ENCODE peak calls at places on chromosome 16, in eight cellular contexts. F, R, C, A, Q, Z, D and I are unnamed samples. For H3K4me1, the result is how much of the 10 kb centered on the place peaks cover.

GRCh38 chr16:8047711-8048110 is 542.6 kb downstream of the TMEM114 start:
- DNase-seq in F (no peak), R (no peak), C (no peak), A (no peak), Q (no peak), Z (no peak), D (no peak), I (no peak)

GRCh38 chr16:68188170-68188569 is 47.8 kb downstream of the ESRP2 start:
- DNase-seq in F (no peak), R (no peak), C (no peak), A (no peak), Q (no peak), Z (no peak), D (no peak), I (no peak)

GRCh38 chr16:1812732-1813163 is 13.9 kb downstream of the HAGH start:
- DNase-seq in F (peak), R (peak), C (peak), A (peak), Q (peak), Z (peak), D (peak), I (no peak)

GRCh38 chr16:89805136-89805905 is 11.1 kb downstream of the FANCA start:
- DNase-seq in F (no peak), R (no peak), C (no peak), A (no peak), Q (no peak), Z (no peak), D (no peak), I (no peak)

GRCh38 chr16:1215574-1216295 is 9.3 kb downstream of the TPSG1 start:
- DNase-seq in F (no peak), R (no peak), C (no peak), A (no peak), Q (no peak), Z (no peak), D (no peak), I (no peak)

GRCh38 chr16:49012961-49013726 is 268.5 kb downstream of the CBLN1 start:
- DNase-seq in F (no peak), R (no peak), C (peak), A (no peak), Q (no peak), Z (no peak), D (peak), I (no peak)

GRCh38 chr16:81601601-81602251 is 157.1 kb downstream of the CMIP start:
- DNase-seq in F (no peak), R (peak), C (no peak), A (no peak), Q (no peak), Z (no peak), D (no peak), I (no peak)

GRCh38 chr16:68079616-68080344 is 5.4 kb upstream of the NFATC3 start:
- DNase-seq in F (no peak), R (no peak), C (peak), A (peak), Q (peak), Z (no peak), D (peak), I (peak)

GRCh38 chr16:89442990-89443726 is 47.2 kb downstream of the ANKRD11 start:
- DNase-seq in F (peak), R (peak), C (peak), A (peak), Q (no peak), Z (peak), D (peak), I (no peak)

GRCh38 chr16:24525970-24526559 is 13.3 kb upstream of the RBBP6 start:
- DNase-seq in F (peak), R (peak), C (no peak), A (no peak), Q (no peak), Z (no peak), D (no peak), I (no peak)

GRCh38 chr16:87552772-87553171 is 49.5 kb upstream of the JPH3 start:
- DNase-seq in F (no peak), R (no peak), C (no peak), A (no peak), Q (no peak), Z (no peak), D (no peak), I (no peak)

GRCh38 chr16:88469615-88470395 is 16.7 kb downstream of the ZFPM1 start:
- DNase-seq in F (no peak), R (no peak), C (no peak), A (no peak), Q (no peak), Z (no peak), D (no peak), I (no peak)

GRCh38 chr16:79380990-79381389 is 219.5 kb downstream of the MAF start:
- DNase-seq in F (no peak), R (no peak), C (no peak), A (no peak), Q (no peak), Z (no peak), D (no peak), I (no peak)

GRCh38 chr16:53770641-53771040 is 66.7 kb downstream of the FTO start:
- DNase-seq in F (no peak), R (no peak), C (no peak), A (no peak), Q (no peak), Z (no peak), D (no peak), I (no peak)

GRCh38 chr16:49343291-49343690 is 30.3 kb upstream of the C16orf78 start:
- DNase-seq in F (no peak), R (no peak), C (no peak), A (no peak), Q (no peak), Z (no peak), D (no peak), I (no peak)

GRCh38 chr16:66521951-66522771 is 27.8 kb downstream of the TK2 start:
- DNase-seq in F (no peak), R (no peak), C (peak), A (peak), Q (peak), Z (peak), D (no peak), I (no peak)

GRCh38 chr16:8949536-8950418 is 13.9 kb downstream of the USP7 start:
- DNase-seq in F (no peak), R (no peak), C (no peak), A (no peak), Q (no peak), Z (no peak), D (no peak), I (no peak)

GRCh38 chr16:75260856-75261589 is 9.6 kb upstream of the BCAR1 start:
- DNase-seq in F (no peak), R (no peak), C (no peak), A (no peak), Q (no peak), Z (no peak), D (no peak), I (no peak)

GRCh38 chr16:58032710-58033293 is 7.2 kb downstream of the MMP15 start:
- DNase-seq in F (no peak), R (no peak), C (peak), A (no peak), Q (peak), Z (no peak), D (no peak), I (no peak)

GRCh38 chr16:521381-522210 is 5.9 kb upstream of the CAPN15 start:
- DNase-seq in F (no peak), R (no peak), C (no peak), A (no peak), Q (no peak), Z (no peak), D (no peak), I (no peak)

GRCh38 chr16:75116081-75116910 is at the start of gene LDHD:
- DNase-seq in F (peak), R (peak), C (peak), A (peak), Q (peak), Z (peak), D (peak), I (peak)

GRCh38 chr16:19589771-19590302 is 34.3 kb downstream of the VPS35L start:
- DNase-seq in F (peak), R (no peak), C (no peak), A (no peak), Q (no peak), Z (no peak), D (no peak), I (no peak)

GRCh38 chr16:31006086-31006385 is 4.4 kb downstream of the STX1B start:
- DNase-seq in F (no peak), R (no peak), C (no peak), A (no peak), Q (no peak), Z (no peak), D (no peak), I (no peak)

GRCh38 chr16:4071686-4072561 is 44.3 kb downstream of the ADCY9 start:
- DNase-seq in F (no peak), R (no peak), C (peak), A (no peak), Q (no peak), Z (no peak), D (peak), I (no peak)

GRCh38 chr16:4576008-4576407 is 19.9 kb downstream of the C16orf96 start:
- DNase-seq in F (no peak), R (no peak), C (no peak), A (no peak), Q (no peak), Z (no peak), D (no peak), I (no peak)

GRCh38 chr16:89507834-89508590 is at the start of gene SPG7:
- DNase-seq in F (peak), R (peak), C (peak), A (peak), Q (peak), Z (peak), D (peak), I (peak)

GRCh38 chr16:12545292-12545610 is 258.4 kb downstream of the CPPED1 start:
- DNase-seq in F (no peak), R (no peak), C (no peak), A (no peak), Q (no peak), Z (no peak), D (no peak), I (no peak)

GRCh38 chr16:28090646-28091377 is 27.3 kb upstream of the GSG1L start:
- DNase-seq in F (no peak), R (no peak), C (no peak), A (peak), Q (no peak), Z (no peak), D (no peak), I (no peak)

GRCh38 chr16:89155184-89155679 is 16.3 kb upstream of the CDH15 start:
- DNase-seq in F (no peak), R (peak), C (peak), A (no peak), Q (no peak), Z (no peak), D (peak), I (peak)

GRCh38 chr16:81810894-81811538 is 31.9 kb downstream of the PLCG2 start:
- DNase-seq in F (no peak), R (no peak), C (no peak), A (no peak), Q (no peak), Z (no peak), D (no peak), I (no peak)

GRCh38 chr16:79690159-79690558 is 89.6 kb upstream of the MAF start:
- DNase-seq in F (no peak), R (no peak), C (no peak), A (no peak), Q (no peak), Z (no peak), D (no peak), I (no peak)

GRCh38 chr16:54204756-54205155 is 81.8 kb downstream of the IRX3 start:
- DNase-seq in F (no peak), R (no peak), C (no peak), A (no peak), Q (no peak), Z (no peak), D (peak), I (no peak)

GRCh38 chr16:26856271-26856670 is 210.5 kb upstream of the C16orf82 start:
- DNase-seq in F (no peak), R (no peak), C (no peak), A (no peak), Q (no peak), Z (no peak), D (no peak), I (no peak)

GRCh38 chr16:9594961-9595360 is 503.5 kb downstream of the HAPSTR1 start:
- DNase-seq in F (no peak), R (no peak), C (no peak), A (no peak), Q (no peak), Z (no peak), D (no peak), I (no peak)

GRCh38 chr16:29943846-29944669 is 17.8 kb upstream of the TMEM219 start:
- DNase-seq in F (peak), R (peak), C (no peak), A (no peak), Q (no peak), Z (peak), D (peak), I (no peak)

GRCh38 chr16:88811600-88811849 is 203 bp downstream of the APRT start:
- DNase-seq in F (no peak), R (no peak), C (no peak), A (no peak), Q (no peak), Z (no peak), D (no peak), I (no peak)

GRCh38 chr16:27145630-27146029 is 57.7 kb upstream of the KDM8 start:
- DNase-seq in F (no peak), R (no peak), C (no peak), A (no peak), Q (no peak), Z (no peak), D (no peak), I (no peak)

GRCh38 chr16:2239231-2239675 is 3.0 kb downstream of the DNASE1L2 start:
- DNase-seq in F (no peak), R (no peak), C (no peak), A (no peak), Q (no peak), Z (no peak), D (no peak), I (no peak)

GRCh38 chr16:51440096-51440495 is 289.0 kb upstream of the SALL1 start:
- DNase-seq in F (no peak), R (no peak), C (no peak), A (no peak), Q (no peak), Z (no peak), D (no peak), I (no peak)

GRCh38 chr16:69501956-69502457 is 63.8 kb upstream of the NFAT5 start:
- DNase-seq in F (no peak), R (no peak), C (no peak), A (no peak), Q (no peak), Z (no peak), D (no peak), I (no peak)
- TF ChIP-seq POLR2A in F (no peak), R (no peak), C (no peak), A (no peak), Q (no peak), Z (no peak), D (no peak), I (no peak)

DNA sequence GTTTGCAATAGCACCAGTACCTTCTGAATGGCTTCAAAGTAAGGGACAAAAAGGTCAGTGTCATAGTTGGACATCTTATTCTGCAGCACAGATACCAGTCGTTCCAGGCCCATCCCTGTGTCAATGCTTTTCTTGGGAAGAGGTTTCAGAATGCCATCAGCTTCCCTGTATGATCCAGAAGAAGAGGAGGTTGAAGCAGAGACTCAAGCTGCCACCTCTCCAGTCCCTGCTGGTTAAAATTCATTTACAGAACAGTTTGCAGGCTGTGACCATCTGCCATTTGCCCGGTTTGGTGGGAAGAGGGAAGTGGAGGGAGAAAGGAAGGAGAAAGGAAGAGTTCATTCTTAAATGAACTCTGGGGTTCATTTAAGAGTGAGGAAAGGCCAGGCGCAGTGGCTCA is 18.4 kb upstream of the EXOSC6 start:
- DNase-seq in F (no peak), R (no peak), C (no peak), A (peak), Q (no peak), Z (no peak), D (peak), I (no peak)
- H3K4me3 ChIP-seq in F (no peak), R (no peak), C (no peak), A (no peak), Q (no peak), Z (no peak), D (no peak), I (no peak)

GRCh38 chr16:17019366-17019765 is 451.4 kb downstream of the XYLT1 start:
- DNase-seq in F (no peak), R (no peak), C (no peak), A (no peak), Q (no peak), Z (no peak), D (no peak), I (no peak)
- H3K4me1 ChIP-seq in F (under half), R (under half), C (under half), A (under half), Q (under half), Z (under half), D (under half), I (under half)

GRCh38 chr16:23516366-23517137 is 6.3 kb upstream of the GGA2 start:
- DNase-seq in F (no peak), R (no peak), C (no peak), A (peak), Q (no peak), Z (no peak), D (no peak), I (no peak)
- TF ChIP-seq POLR2A in F (no peak), R (no peak), C (no peak), A (no peak), Q (no peak), Z (no peak), D (no peak), I (no peak)

GRCh38 chr16:85524630-85525463 is 88.3 kb upstream of the GSE1 start:
- DNase-seq in F (peak), R (no peak), C (peak), A (peak), Q (peak), Z (no peak), D (peak), I (peak)

GRCh38 chr16:85523602-85524364 is 89.3 kb upstream of the GSE1 start:
- DNase-seq in F (no peak), R (no peak), C (peak), A (no peak), Q (peak), Z (no peak), D (peak), I (no peak)

GRCh38 chr16:85525464-85526117 is 87.5 kb upstream of the GSE1 start:
- DNase-seq in F (no peak), R (no peak), C (no peak), A (no peak), Q (no peak), Z (no peak), D (no peak), I (no peak)

GRCh38 chr16:85522842-85523601 is 90.1 kb upstream of the GSE1 start:
- DNase-seq in F (no peak), R (peak), C (no peak), A (no peak), Q (no peak), Z (no peak), D (peak), I (no peak)

GRCh38 chr16:85524365-85524629 is 88.8 kb upstream of the GSE1 start:
- DNase-seq in F (no peak), R (no peak), C (no peak), A (no peak), Q (no peak), Z (no peak), D (no peak), I (no peak)
- H3K4me3 ChIP-seq in F (no peak), R (no peak), C (no peak), A (no peak), Q (peak), Z (no peak), D (no peak), I (no peak)

DNA sequence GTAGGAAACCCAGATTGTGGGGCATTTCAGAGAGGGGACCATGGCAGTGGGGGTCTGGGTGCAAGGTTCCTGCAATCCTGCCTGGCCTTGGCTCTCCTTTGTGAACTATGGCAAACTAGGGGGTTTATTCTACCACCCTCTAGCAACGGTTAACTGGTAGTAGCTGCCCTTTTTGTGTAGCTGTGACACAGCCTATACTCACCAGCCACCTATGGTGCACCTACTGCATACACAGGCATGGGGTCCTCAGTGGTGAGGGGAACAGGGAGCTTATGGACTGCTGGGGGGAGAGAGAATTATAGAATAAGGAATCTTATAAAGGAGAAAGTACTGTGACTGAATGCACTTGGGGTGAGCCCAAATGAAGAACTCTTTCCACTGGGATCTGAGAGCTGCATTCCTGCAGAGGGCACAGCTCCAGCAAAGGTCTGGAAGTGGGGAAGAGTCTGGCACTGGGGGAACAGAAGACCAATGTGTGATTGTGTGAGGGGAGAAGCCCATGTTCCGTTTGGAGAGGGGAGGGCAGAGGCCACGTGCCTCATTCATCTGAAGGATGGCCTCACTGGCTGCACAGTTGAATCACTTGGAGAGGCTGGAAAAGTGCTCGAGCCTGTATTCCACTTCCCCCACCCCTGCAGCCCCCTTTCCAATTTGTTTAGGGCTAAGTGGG is 2.1 kb downstream of the MT1X start:
- DNase-seq in F (no peak), R (peak), C (peak), A (no peak), Q (peak), Z (no peak), D (peak), I (peak)
- H3K4me1 ChIP-seq in F (under half), R (under half), C (under half), A (under half), Q (under half), Z (under half), D (under half), I (under half)

DNA sequence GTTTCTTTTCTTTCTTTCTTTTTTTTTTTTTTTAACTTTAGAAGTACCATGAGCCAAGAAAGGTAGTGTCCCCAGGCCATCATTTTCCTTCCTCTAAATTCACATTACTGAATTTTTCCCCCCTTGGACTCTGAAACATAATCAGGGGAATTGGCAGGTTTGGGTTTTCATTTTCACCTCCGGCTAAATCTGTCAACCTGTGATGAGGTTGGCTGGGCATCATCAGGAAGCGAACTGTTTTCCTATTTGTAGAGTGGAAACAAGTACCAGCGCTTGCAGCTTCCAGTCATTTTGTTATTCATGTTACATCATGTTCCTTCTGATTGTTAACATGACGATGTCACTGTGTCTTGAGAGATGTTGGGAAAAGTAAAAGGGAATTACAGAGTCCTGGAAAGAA is 641.9 kb upstream of the RBFOX1 start:
- DNase-seq in F (no peak), R (no peak), C (no peak), A (no peak), Q (no peak), Z (no peak), D (no peak), I (no peak)
- TF ChIP-seq POLR2A in F (no peak), R (no peak), C (no peak), A (no peak), Q (no peak), Z (no peak), D (no peak), I (no peak)